ENCODE peak calls at places on chromosomes 11 and 22, in four cellular contexts. A is HEK293T, W is K562, M is WTC11. H is an unnamed sample.

GRCh38 chr11:44622190-44622650 is 56.8 kb downstream of the CD82 start:
- DNase-seq in A (no peak), W (no peak), M (no peak), H (no peak)

GRCh38 chr11:7154881-7155344 is 66.1 kb downstream of the RBMXL2 start:
- DNase-seq in A (no peak), W (no peak), M (no peak), H (no peak)

GRCh38 chr22:31089101-31090100 is 8.3 kb downstream of the SMTN start:
- DNase-seq in A (peak; percentile 77), W (peak; percentile 61), M (peak; percentile 60), H (no peak)

GRCh38 chr11:44229003-44229570 is 80.9 kb downstream of the ALX4 start:
- DNase-seq in A (no peak), W (no peak), M (no peak), H (no peak)

GRCh38 chr11:13140028-13140870 is 131.1 kb downstream of the RASSF10 start:
- DNase-seq in A (no peak), W (no peak), M (no peak), H (peak; percentile 100)

GRCh38 chr11:2961080-2961479 is 31.0 kb downstream of the NAP1L4 start:
- DNase-seq in A (no peak), W (no peak), M (no peak), H (no peak)

GRCh38 chr22:19554834-19555404 is 30.7 kb upstream of the CLDN5 start:
- DNase-seq in A (no peak), W (peak; percentile 66), M (peak; percentile 74), H (peak; percentile 81)

GRCh38 chr22:39486951-39487825 is 14.9 kb upstream of the MIEF1 start:
- DNase-seq in A (no peak), W (peak; percentile 58), M (no peak), H (no peak)

GRCh38 chr11:32430586-32431357 is 4.6 kb downstream of the WT1 start:
- DNase-seq in A (no peak), W (no peak), M (peak; percentile 59), H (no peak)

GRCh38 chr11:33620423-33621120 is 80.1 kb downstream of the C11orf91 start:
- DNase-seq in A (no peak), W (no peak), M (no peak), H (no peak)

GRCh38 chr11:131980878-131981668 is 610.7 kb downstream of the NTM start:
- DNase-seq in A (no peak), W (no peak), M (no peak), H (no peak)

GRCh38 chr11:67178421-67178820 is 59.4 kb downstream of the KDM2A start:
- DNase-seq in A (no peak), W (no peak), M (no peak), H (no peak)

GRCh38 chr11:3058753-3059664 is 1.8 kb upstream of the CARS1 start:
- DNase-seq in A (no peak), W (peak; percentile 70), M (peak; percentile 59), H (peak; percentile 40)

GRCh38 chr11:21250196-21250595 is 580.8 kb downstream of the NELL1 start:
- DNase-seq in A (no peak), W (no peak), M (no peak), H (no peak)

GRCh38 chr11:46039990-46040389 is 81.3 kb downstream of the PHF21A start:
- DNase-seq in A (no peak), W (no peak), M (no peak), H (no peak)

GRCh38 chr11:76297143-76297542 is 83.8 kb downstream of the THAP12 start:
- DNase-seq in A (no peak), W (no peak), M (no peak), H (no peak)

GRCh38 chr11:76291576-76292526 is 85.5 kb upstream of the WNT11 start:
- DNase-seq in A (no peak), W (peak; percentile 31), M (no peak), H (peak; percentile 43)

GRCh38 chr11:76296731-76297130 is 84.2 kb downstream of the THAP12 start:
- DNase-seq in A (no peak), W (no peak), M (no peak), H (no peak)

GRCh38 chr11:76292583-76293188 is 86.4 kb upstream of the WNT11 start:
- DNase-seq in A (no peak), W (no peak), M (no peak), H (no peak)

GRCh38 chr11:76293189-76293631 is 86.9 kb upstream of the WNT11 start:
- DNase-seq in A (no peak), W (no peak), M (no peak), H (no peak)
- TF ChIP-seq ELF4 in A (no peak), W (no peak), M (no peak), H (no peak)

GRCh38 chr11:68461284-68461861 is 821 bp downstream of the PPP6R3 start:
- DNase-seq in A (peak; percentile 27), W (no peak), M (no peak), H (no peak)
- TF ChIP-seq ELF4 in A (no peak), W (no peak), M (no peak), H (no peak)

DNA sequence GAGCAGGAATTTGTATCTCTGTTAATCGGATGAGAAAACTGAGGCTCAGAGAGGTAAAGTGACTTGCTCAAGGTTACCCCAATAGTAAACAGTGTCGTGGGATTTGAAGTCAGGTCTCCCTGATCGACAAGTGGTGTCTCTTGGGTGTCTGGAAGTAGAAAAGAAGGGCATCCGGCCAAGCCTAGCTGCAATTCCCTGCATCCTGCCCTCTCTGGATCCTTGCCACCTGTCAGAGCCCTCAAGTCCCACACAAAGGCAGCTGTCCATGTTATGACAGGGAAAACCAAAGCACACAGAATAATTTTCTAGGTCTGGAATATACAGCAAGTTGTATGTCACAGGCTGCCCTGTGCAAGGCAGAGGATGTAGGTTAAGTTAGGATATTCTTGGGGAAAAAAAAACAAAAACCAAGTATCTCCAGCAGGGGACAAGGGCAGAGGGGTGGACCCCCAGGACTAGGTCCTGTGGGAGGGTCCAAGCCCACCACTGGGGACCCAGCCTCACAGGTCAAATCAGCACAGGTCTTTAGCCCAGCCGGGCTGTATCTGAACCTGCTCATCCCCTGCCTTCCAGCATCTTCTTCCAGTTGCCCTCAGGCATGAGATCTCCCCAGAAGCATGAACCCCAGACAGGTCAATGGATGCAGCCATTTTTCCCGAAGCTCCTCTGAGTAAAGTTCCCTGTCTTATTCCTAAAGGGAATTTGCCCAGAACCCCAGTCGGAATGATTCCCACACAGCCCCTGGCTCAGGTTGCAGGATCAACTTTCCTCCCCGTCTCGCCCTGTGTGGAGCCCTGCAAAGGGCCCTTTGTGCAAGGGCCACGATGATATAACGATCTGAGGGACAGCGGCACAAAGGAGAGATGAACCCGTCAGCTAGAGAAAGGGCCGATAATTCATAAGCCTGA is 15.1 kb downstream of the USH1C start:
- DNase-seq in A (no peak), W (no peak), M (no peak), H (no peak)
- TF ChIP-seq ELF4 in A (no peak), W (no peak), M (no peak), H (no peak)

DNA sequence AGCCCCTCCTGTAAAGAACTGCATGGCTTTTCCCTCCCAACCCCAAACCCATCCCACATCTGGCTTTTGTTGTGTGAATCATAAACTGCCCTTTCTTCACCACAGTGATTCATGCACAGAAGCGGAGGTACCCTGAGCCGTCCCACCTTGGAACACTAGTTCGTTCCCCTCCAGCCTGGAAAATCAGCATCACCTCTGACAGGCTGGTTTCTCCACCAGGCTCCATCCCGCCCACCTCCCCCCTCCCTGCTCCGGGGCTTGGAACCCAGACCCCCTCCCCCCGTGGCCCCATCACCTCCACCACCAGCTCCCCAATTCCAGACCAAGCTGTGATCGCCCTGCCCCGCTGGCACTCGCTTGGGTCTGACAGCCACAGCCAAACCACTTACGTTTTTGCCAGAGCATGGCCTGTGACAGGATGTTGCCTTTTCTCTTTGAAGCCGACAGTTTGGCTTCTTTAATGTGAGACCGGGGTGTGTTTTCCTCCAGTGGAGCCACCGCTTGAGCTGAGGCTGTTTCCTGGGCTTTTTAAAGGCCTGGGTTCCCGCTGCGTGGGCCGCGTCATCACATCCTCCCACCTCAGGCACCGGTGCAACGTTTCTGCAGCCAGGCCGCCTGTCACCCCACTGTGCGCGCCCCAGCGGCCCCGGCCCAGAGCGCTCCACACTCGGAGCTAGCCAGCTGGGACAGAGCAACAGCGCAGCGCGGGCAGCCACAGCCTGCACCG is at the start of gene POU2AF1:
- DNase-seq in A (no peak), W (no peak), M (peak; percentile 45), H (no peak)
- TF ChIP-seq ELF4 in A (no peak), W (no peak), M (no peak), H (no peak)

DNA sequence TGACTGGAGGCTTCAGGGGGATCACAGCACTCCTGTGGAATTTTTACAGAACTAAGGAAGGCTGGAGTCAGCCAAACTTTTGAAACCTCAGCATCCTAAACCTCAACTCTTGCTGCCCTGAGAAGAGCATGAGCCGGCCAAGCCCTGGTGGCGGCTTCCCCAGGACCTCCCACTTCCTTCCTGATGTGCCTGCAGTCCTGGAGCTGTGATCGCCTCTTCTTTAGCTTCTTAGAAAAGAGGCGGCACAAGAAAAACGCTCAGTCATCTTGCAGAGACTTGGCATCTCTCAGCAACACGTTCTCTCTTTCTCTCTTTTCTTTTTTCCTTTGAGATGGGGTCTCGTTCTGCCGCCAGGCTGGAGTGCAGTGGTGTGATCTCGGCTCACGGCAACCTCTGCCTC is 40.4 kb upstream of the AMPD3 start:
- DNase-seq in A (no peak), W (no peak), M (no peak), H (no peak)
- TF ChIP-seq ELF4 in A (no peak), W (no peak), M (no peak), H (no peak)

H was measured in HepG2.